ENCODE peak calls at places on chromosomes 7 and 10, in eight cellular contexts. One of them, this sample, is unnamed.
A peak's percentile ranks its signal among the peaks of the same experiment; 100 is the strongest.

GRCh38 chr7:47945261-47946015 is 2.8 kb downstream of the PKD1L1 start:
- DNase-seq in mesenteric fat pad: no peak
- DNase-seq in fibroblast of pulmonary artery: peak; percentile 75
- DNase-seq in aorta: peak; percentile 87
- DNase-seq in neural crest cell: peak; percentile 82
- DNase-seq in activated T-helper 1 cell treated with anti-CD3 and anti-CD28 coated beads, Interleukin-2, amount 50 U/mL, for 16 hours: peak; percentile 69
- DNase-seq in GDM1: no peak
- DNase-seq in mesendoderm: peak; percentile 56
- DNase-seq in this sample: peak; percentile 88

GRCh38 chr10:43890124-43890523 is 241.4 kb upstream of the ZNF32 start:
- DNase-seq in mesenteric fat pad: no peak
- DNase-seq in fibroblast of pulmonary artery: peak; percentile 63
- DNase-seq in aorta: no peak
- DNase-seq in neural crest cell: no peak
- DNase-seq in activated T-helper 1 cell treated with anti-CD3 and anti-CD28 coated beads, Interleukin-2, amount 50 U/mL, for 16 hours: no peak
- DNase-seq in GDM1: no peak
- DNase-seq in mesendoderm: no peak
- DNase-seq in this sample: no peak

GRCh38 chr7:151607464-151607867 is 87.8 kb upstream of the RHEB start:
- DNase-seq in mesenteric fat pad: no peak
- DNase-seq in fibroblast of pulmonary artery: peak; percentile 25
- DNase-seq in aorta: no peak
- DNase-seq in neural crest cell: no peak
- DNase-seq in activated T-helper 1 cell treated with anti-CD3 and anti-CD28 coated beads, Interleukin-2, amount 50 U/mL, for 16 hours: no peak
- DNase-seq in GDM1: no peak
- DNase-seq in mesendoderm: no peak
- DNase-seq in this sample: no peak

GRCh38 chr7:83849135-83849534 is 200.2 kb upstream of the SEMA3E start:
- DNase-seq in mesenteric fat pad: no peak
- DNase-seq in fibroblast of pulmonary artery: peak; percentile 27
- DNase-seq in aorta: no peak
- DNase-seq in neural crest cell: no peak
- DNase-seq in activated T-helper 1 cell treated with anti-CD3 and anti-CD28 coated beads, Interleukin-2, amount 50 U/mL, for 16 hours: no peak
- DNase-seq in GDM1: no peak
- DNase-seq in mesendoderm: no peak
- DNase-seq in this sample: no peak

GRCh38 chr7:1569440-1569832 is 396 bp downstream of the PSMG3 start:
- DNase-seq in mesenteric fat pad: no peak
- DNase-seq in fibroblast of pulmonary artery: no peak
- DNase-seq in aorta: no peak
- DNase-seq in neural crest cell: no peak
- DNase-seq in activated T-helper 1 cell treated with anti-CD3 and anti-CD28 coated beads, Interleukin-2, amount 50 U/mL, for 16 hours: no peak
- DNase-seq in GDM1: no peak
- DNase-seq in mesendoderm: no peak
- DNase-seq in this sample: no peak

GRCh38 chr7:31311465-31312074 is 29.0 kb downstream of the NEUROD6 start:
- DNase-seq in mesenteric fat pad: no peak
- DNase-seq in fibroblast of pulmonary artery: no peak
- DNase-seq in aorta: no peak
- DNase-seq in neural crest cell: no peak
- DNase-seq in activated T-helper 1 cell treated with anti-CD3 and anti-CD28 coated beads, Interleukin-2, amount 50 U/mL, for 16 hours: no peak
- DNase-seq in GDM1: no peak
- DNase-seq in mesendoderm: peak; percentile 90
- DNase-seq in this sample: no peak

GRCh38 chr7:35792472-35793224 is 8.2 kb upstream of the SEPTIN7 start:
- DNase-seq in mesenteric fat pad: no peak
- DNase-seq in fibroblast of pulmonary artery: peak; percentile 71
- DNase-seq in aorta: no peak
- DNase-seq in neural crest cell: no peak
- DNase-seq in activated T-helper 1 cell treated with anti-CD3 and anti-CD28 coated beads, Interleukin-2, amount 50 U/mL, for 16 hours: no peak
- DNase-seq in GDM1: no peak
- DNase-seq in mesendoderm: no peak
- DNase-seq in this sample: no peak

GRCh38 chr10:61791216-61791615 is 110.3 kb upstream of the ARID5B start:
- DNase-seq in mesenteric fat pad: no peak
- DNase-seq in fibroblast of pulmonary artery: no peak
- DNase-seq in aorta: no peak
- DNase-seq in neural crest cell: no peak
- DNase-seq in activated T-helper 1 cell treated with anti-CD3 and anti-CD28 coated beads, Interleukin-2, amount 50 U/mL, for 16 hours: no peak
- DNase-seq in GDM1: no peak
- DNase-seq in mesendoderm: no peak
- DNase-seq in this sample: no peak

GRCh38 chr10:123945506-123945905 is 53.9 kb upstream of the CPXM2 start:
- DNase-seq in mesenteric fat pad: no peak
- DNase-seq in fibroblast of pulmonary artery: peak; percentile 5
- DNase-seq in aorta: no peak
- DNase-seq in neural crest cell: no peak
- DNase-seq in activated T-helper 1 cell treated with anti-CD3 and anti-CD28 coated beads, Interleukin-2, amount 50 U/mL, for 16 hours: no peak
- DNase-seq in GDM1: no peak
- DNase-seq in mesendoderm: peak; percentile 82
- DNase-seq in this sample: no peak

GRCh38 chr10:48294431-48294830 is 12.0 kb upstream of the MAPK8 start:
- DNase-seq in mesenteric fat pad: no peak
- DNase-seq in fibroblast of pulmonary artery: no peak
- DNase-seq in aorta: no peak
- DNase-seq in neural crest cell: no peak
- DNase-seq in activated T-helper 1 cell treated with anti-CD3 and anti-CD28 coated beads, Interleukin-2, amount 50 U/mL, for 16 hours: no peak
- DNase-seq in GDM1: no peak
- DNase-seq in mesendoderm: no peak
- DNase-seq in this sample: no peak

GRCh38 chr7:45149606-45150005 is 8.0 kb upstream of the RAMP3 start:
- DNase-seq in mesenteric fat pad: no peak
- DNase-seq in fibroblast of pulmonary artery: no peak
- DNase-seq in aorta: peak; percentile 12
- DNase-seq in neural crest cell: no peak
- DNase-seq in activated T-helper 1 cell treated with anti-CD3 and anti-CD28 coated beads, Interleukin-2, amount 50 U/mL, for 16 hours: no peak
- DNase-seq in GDM1: no peak
- DNase-seq in mesendoderm: no peak
- DNase-seq in this sample: no peak

GRCh38 chr10:36446873-36447272 is 678.5 kb upstream of the ANKRD30A start:
- DNase-seq in mesenteric fat pad: no peak
- DNase-seq in fibroblast of pulmonary artery: no peak
- DNase-seq in aorta: peak; percentile 55
- DNase-seq in neural crest cell: no peak
- DNase-seq in activated T-helper 1 cell treated with anti-CD3 and anti-CD28 coated beads, Interleukin-2, amount 50 U/mL, for 16 hours: no peak
- DNase-seq in GDM1: no peak
- DNase-seq in mesendoderm: no peak
- DNase-seq in this sample: no peak

GRCh38 chr7:32204361-32205018 is 134.3 kb upstream of the PDE1C start:
- DNase-seq in mesenteric fat pad: no peak
- DNase-seq in fibroblast of pulmonary artery: peak; percentile 81
- DNase-seq in aorta: peak; percentile 71
- DNase-seq in neural crest cell: peak; percentile 60
- DNase-seq in activated T-helper 1 cell treated with anti-CD3 and anti-CD28 coated beads, Interleukin-2, amount 50 U/mL, for 16 hours: no peak
- DNase-seq in GDM1: peak; percentile 37
- DNase-seq in mesendoderm: peak; percentile 88
- DNase-seq in this sample: peak; percentile 56

GRCh38 chr7:98223351-98223897 is 12.2 kb downstream of the BHLHA15 start:
- DNase-seq in mesenteric fat pad: no peak
- DNase-seq in fibroblast of pulmonary artery: no peak
- DNase-seq in aorta: peak; percentile 11
- DNase-seq in neural crest cell: no peak
- DNase-seq in activated T-helper 1 cell treated with anti-CD3 and anti-CD28 coated beads, Interleukin-2, amount 50 U/mL, for 16 hours: no peak
- DNase-seq in GDM1: no peak
- DNase-seq in mesendoderm: no peak
- DNase-seq in this sample: no peak

GRCh38 chr7:20075992-20076813 is 141.0 kb downstream of the MACC1 start:
- DNase-seq in mesenteric fat pad: no peak
- DNase-seq in fibroblast of pulmonary artery: peak; percentile 19
- DNase-seq in aorta: no peak
- DNase-seq in neural crest cell: no peak
- DNase-seq in activated T-helper 1 cell treated with anti-CD3 and anti-CD28 coated beads, Interleukin-2, amount 50 U/mL, for 16 hours: no peak
- DNase-seq in GDM1: no peak
- DNase-seq in mesendoderm: no peak
- DNase-seq in this sample: no peak

GRCh38 chr10:91137822-91138221 is 82.6 kb upstream of the PCGF5 start:
- DNase-seq in mesenteric fat pad: no peak
- DNase-seq in fibroblast of pulmonary artery: no peak
- DNase-seq in aorta: no peak
- DNase-seq in neural crest cell: no peak
- DNase-seq in activated T-helper 1 cell treated with anti-CD3 and anti-CD28 coated beads, Interleukin-2, amount 50 U/mL, for 16 hours: no peak
- DNase-seq in GDM1: no peak
- DNase-seq in mesendoderm: no peak
- DNase-seq in this sample: no peak

GRCh38 chr7:149820622-149821190 is 17.5 kb upstream of the ZNF862 start:
- DNase-seq in mesenteric fat pad: no peak
- DNase-seq in fibroblast of pulmonary artery: no peak
- DNase-seq in aorta: peak; percentile 46
- DNase-seq in neural crest cell: no peak
- DNase-seq in activated T-helper 1 cell treated with anti-CD3 and anti-CD28 coated beads, Interleukin-2, amount 50 U/mL, for 16 hours: no peak
- DNase-seq in GDM1: no peak
- DNase-seq in mesendoderm: no peak
- DNase-seq in this sample: no peak

GRCh38 chr10:95445223-95445836 is 115.8 kb downstream of the SORBS1 start:
- DNase-seq in mesenteric fat pad: no peak
- DNase-seq in fibroblast of pulmonary artery: peak; percentile 83
- DNase-seq in aorta: peak; percentile 90
- DNase-seq in neural crest cell: no peak
- DNase-seq in activated T-helper 1 cell treated with anti-CD3 and anti-CD28 coated beads, Interleukin-2, amount 50 U/mL, for 16 hours: no peak
- DNase-seq in GDM1: no peak
- DNase-seq in mesendoderm: no peak
- DNase-seq in this sample: no peak

GRCh38 chr7:16817536-16817935 is 12.7 kb upstream of the AGR2 start:
- DNase-seq in mesenteric fat pad: no peak
- DNase-seq in fibroblast of pulmonary artery: peak; percentile 42
- DNase-seq in aorta: no peak
- DNase-seq in neural crest cell: no peak
- DNase-seq in activated T-helper 1 cell treated with anti-CD3 and anti-CD28 coated beads, Interleukin-2, amount 50 U/mL, for 16 hours: no peak
- DNase-seq in GDM1: no peak
- DNase-seq in mesendoderm: no peak
- DNase-seq in this sample: no peak

GRCh38 chr7:10300557-10300956 is 673.1 kb upstream of the PHF14 start:
- DNase-seq in mesenteric fat pad: no peak
- DNase-seq in fibroblast of pulmonary artery: no peak
- DNase-seq in aorta: no peak
- DNase-seq in neural crest cell: no peak
- DNase-seq in activated T-helper 1 cell treated with anti-CD3 and anti-CD28 coated beads, Interleukin-2, amount 50 U/mL, for 16 hours: no peak
- DNase-seq in GDM1: no peak
- DNase-seq in mesendoderm: no peak
- DNase-seq in this sample: no peak

GRCh38 chr10:102815790-102816549 is 21.2 kb downstream of the CYP17A1 start:
- DNase-seq in mesenteric fat pad: no peak
- DNase-seq in fibroblast of pulmonary artery: peak; percentile 98
- DNase-seq in aorta: peak; percentile 80
- DNase-seq in neural crest cell: no peak
- DNase-seq in activated T-helper 1 cell treated with anti-CD3 and anti-CD28 coated beads, Interleukin-2, amount 50 U/mL, for 16 hours: no peak
- DNase-seq in GDM1: no peak
- DNase-seq in mesendoderm: no peak
- DNase-seq in this sample: no peak